ENCODE peak calls at places on chromosomes 13 and 19, in nine cellular contexts. I is CD8-positive, alpha-beta memory T cell; J is dermis microvascular lymphatic vessel endothelial cell; G is hypothalamus; Q is PC-3; P is tibial artery; A is ACHN; E is NCI-H1930; X is GM12892. D is an unnamed sample.

GRCh38 chr19:3154957-3155736 is 19.3 kb downstream of the GNA15 start:
- DNase-seq in I (peak; percentile 70), J (peak; percentile 100), G (no peak), Q (peak; percentile 95), P (peak; percentile 87), A (peak; percentile 83), E (no peak), X (peak; percentile 73), D (peak; percentile 48)

GRCh38 chr19:4504297-4504701 is 14.0 kb downstream of the PLIN4 start:
- DNase-seq in I (no peak), J (no peak), G (peak; percentile 23), Q (no peak), P (no peak), A (no peak), E (no peak), X (no peak), D (no peak)

GRCh38 chr13:92842145-92842544 is 384.5 kb upstream of the GPC6 start:
- DNase-seq in I (no peak), J (no peak), G (no peak), Q (peak; percentile 25), P (no peak), A (peak; percentile 81), E (no peak), X (no peak), D (no peak)

GRCh38 chr19:54035215-54036178 is 28.2 kb downstream of the VSTM1 start:
- DNase-seq in I (no peak), J (peak; percentile 83), G (peak; percentile 48), Q (peak; percentile 91), P (no peak), A (no peak), E (no peak), X (no peak), D (no peak)

GRCh38 chr13:42990147-42990990 is 1.7 kb downstream of the EPSTI1 start:
- DNase-seq in I (peak; percentile 17), J (no peak), G (no peak), Q (no peak), P (no peak), A (no peak), E (no peak), X (no peak), D (no peak)

GRCh38 chr19:14767466-14767971 is 10.8 kb downstream of the ADGRE2 start:
- DNase-seq in I (no peak), J (no peak), G (no peak), Q (no peak), P (no peak), A (no peak), E (no peak), X (no peak), D (no peak)

GRCh38 chr13:48505597-48506091 is 27.2 kb downstream of the RCBTB2 start:
- DNase-seq in I (peak; percentile 78), J (no peak), G (peak; percentile 52), Q (no peak), P (peak; percentile 80), A (no peak), E (no peak), X (peak; percentile 45), D (peak; percentile 57)

GRCh38 chr13:59982631-59983382 is 180.9 kb downstream of the DIAPH3 start:
- DNase-seq in I (no peak), J (peak; percentile 17), G (no peak), Q (no peak), P (no peak), A (no peak), E (no peak), X (no peak), D (no peak)

GRCh38 chr13:49810825-49811526 is 18.5 kb upstream of the KPNA3 start:
- DNase-seq in I (no peak), J (no peak), G (no peak), Q (peak; percentile 36), P (no peak), A (no peak), E (no peak), X (no peak), D (no peak)

GRCh38 chr13:47184311-47184710 is 287.5 kb upstream of the HTR2A start:
- DNase-seq in I (no peak), J (no peak), G (no peak), Q (no peak), P (no peak), A (no peak), E (no peak), X (no peak), D (no peak)